ENCODE peak calls at places on chromosomes 16 and 17, in nine cellular contexts. X, H, L, I, Y, E, N, O and K are unnamed samples.
A peak's percentile ranks its signal among the peaks of the same experiment; 100 is the strongest.

GRCh38 chr17:19448341-19449268 is 37.6 kb downstream of the RNF112 start:
- DNase-seq in X (no peak), H (no peak), L (no peak), I (peak; percentile 76), Y (no peak), E (no peak), N (peak; percentile 71), O (no peak), K (no peak)

GRCh38 chr16:47965439-47965838 is 190.4 kb downstream of the ABCC12 start:
- DNase-seq in X (no peak), H (no peak), L (no peak), I (no peak), Y (no peak), E (no peak), N (no peak), O (no peak), K (no peak)

GRCh38 chr17:11940904-11941303 is 56.4 kb downstream of the ZNF18 start:
- DNase-seq in X (no peak), H (no peak), L (no peak), I (no peak), Y (no peak), E (no peak), N (no peak), O (no peak), K (no peak)

GRCh38 chr17:19024101-19025078 is 19.8 kb upstream of the FAM83G start:
- DNase-seq in X (no peak), H (no peak), L (no peak), I (peak; percentile 49), Y (no peak), E (no peak), N (no peak), O (peak; percentile 17), K (no peak)

GRCh38 chr17:45261577-45262515 is at the start of gene SPATA32:
- DNase-seq in X (peak; percentile 62), H (no peak), L (peak; percentile 39), I (no peak), Y (peak; percentile 49), E (peak; percentile 66), N (peak; percentile 52), O (peak; percentile 59), K (peak; percentile 60)

GRCh38 chr17:3974138-3974687 is 10.0 kb upstream of the ATP2A3 start:
- DNase-seq in X (no peak), H (no peak), L (no peak), I (no peak), Y (no peak), E (no peak), N (no peak), O (no peak), K (no peak)

GRCh38 chr16:89958068-89958467 is 9.5 kb downstream of the DEF8 start:
- DNase-seq in X (no peak), H (no peak), L (no peak), I (peak; percentile 66), Y (no peak), E (no peak), N (no peak), O (no peak), K (no peak)

GRCh38 chr17:10802487-10803284 is 1.2 kb downstream of the TMEM238L start:
- DNase-seq in X (no peak), H (no peak), L (no peak), I (no peak), Y (no peak), E (no peak), N (no peak), O (no peak), K (no peak)

GRCh38 chr16:23564964-23565363 is 7.4 kb downstream of the UBFD1 start:
- DNase-seq in X (no peak), H (no peak), L (no peak), I (no peak), Y (no peak), E (no peak), N (no peak), O (no peak), K (no peak)

GRCh38 chr17:39224778-39225307 is 902 bp downstream of the STAC2 start:
- DNase-seq in X (no peak), H (no peak), L (no peak), I (no peak), Y (no peak), E (no peak), N (no peak), O (no peak), K (no peak)